ENCODE peak calls at places on chromosomes 6 and 20, in six cellular contexts. One of them, this sample, is unnamed.

GRCh38 chr6:5115168-5115567 is 30.0 kb downstream of the PPP1R3G start:
- DNase-seq in mucosa of descending colon: no peak
- DNase-seq in cardiac fibroblast: peak
- DNase-seq in PC-3: no peak
- DNase-seq in astrocyte of the spinal cord: peak
- DNase-seq in NB4: no peak
- DNase-seq in this sample: no peak

GRCh38 chr6:97440590-97441176 is 157.7 kb upstream of the MMS22L start:
- DNase-seq in astrocyte of the spinal cord: peak
- DNase-seq in PC-3: peak
- DNase-seq in cardiac fibroblast: peak
- DNase-seq in mucosa of descending colon: no peak
- DNase-seq in NB4: peak
- DNase-seq in this sample: peak

GRCh38 chr6:121435444-121436069 is at the start of gene GJA1:
- DNase-seq in cardiac fibroblast: peak
- DNase-seq in PC-3: peak
- DNase-seq in astrocyte of the spinal cord: peak
- DNase-seq in mucosa of descending colon: no peak
- DNase-seq in NB4: peak
- DNase-seq in this sample: peak

GRCh38 chr20:5168582-5169396 is 42.0 kb downstream of the CDS2 start:
- DNase-seq in PC-3: peak
- DNase-seq in NB4: peak
- DNase-seq in astrocyte of the spinal cord: peak
- DNase-seq in mucosa of descending colon: no peak
- DNase-seq in cardiac fibroblast: peak
- DNase-seq in this sample: no peak

GRCh38 chr6:113065606-113066005 is 718.5 kb downstream of the RFPL4B start:
- DNase-seq in astrocyte of the spinal cord: peak
- DNase-seq in NB4: no peak
- DNase-seq in mucosa of descending colon: no peak
- DNase-seq in PC-3: no peak
- DNase-seq in cardiac fibroblast: peak
- DNase-seq in this sample: peak

GRCh38 chr6:89310929-89311328 is 4.2 kb downstream of the GABRR2 start:
- DNase-seq in astrocyte of the spinal cord: peak
- DNase-seq in mucosa of descending colon: no peak
- DNase-seq in PC-3: peak
- DNase-seq in NB4: no peak
- DNase-seq in cardiac fibroblast: no peak
- DNase-seq in this sample: peak

GRCh38 chr6:27333642-27334040 is 21.6 kb upstream of the POM121L2 start:
- DNase-seq in cardiac fibroblast: no peak
- DNase-seq in PC-3: no peak
- DNase-seq in astrocyte of the spinal cord: peak
- DNase-seq in mucosa of descending colon: no peak
- DNase-seq in NB4: no peak
- DNase-seq in this sample: no peak

GRCh38 chr6:111764238-111765182 is 108.7 kb downstream of the FYN start:
- DNase-seq in PC-3: no peak
- DNase-seq in NB4: no peak
- DNase-seq in cardiac fibroblast: no peak
- DNase-seq in astrocyte of the spinal cord: peak
- DNase-seq in mucosa of descending colon: peak
- DNase-seq in this sample: no peak

GRCh38 chr20:10800288-10800687 is 126.5 kb upstream of the JAG1 start:
- DNase-seq in mucosa of descending colon: no peak
- DNase-seq in astrocyte of the spinal cord: no peak
- DNase-seq in cardiac fibroblast: no peak
- DNase-seq in NB4: no peak
- DNase-seq in PC-3: peak
- DNase-seq in this sample: no peak

GRCh38 chr6:55033021-55033546 is 141.2 kb upstream of the HCRTR2 start:
- DNase-seq in mucosa of descending colon: no peak
- DNase-seq in NB4: no peak
- DNase-seq in astrocyte of the spinal cord: no peak
- DNase-seq in PC-3: no peak
- DNase-seq in cardiac fibroblast: no peak
- DNase-seq in this sample: no peak

GRCh38 chr6:122154912-122155516 is 244.4 kb upstream of the HSF2 start:
- DNase-seq in astrocyte of the spinal cord: no peak
- DNase-seq in mucosa of descending colon: no peak
- DNase-seq in NB4: no peak
- DNase-seq in PC-3: no peak
- DNase-seq in cardiac fibroblast: no peak
- DNase-seq in this sample: no peak

GRCh38 chr20:33281550-33282146 is 1.4 kb upstream of the BPIFB1 start:
- DNase-seq in NB4: no peak
- DNase-seq in astrocyte of the spinal cord: no peak
- DNase-seq in mucosa of descending colon: no peak
- DNase-seq in cardiac fibroblast: no peak
- DNase-seq in PC-3: no peak
- DNase-seq in this sample: no peak

GRCh38 chr6:99613705-99614429 is 7.2 kb downstream of the PRDM13 start:
- DNase-seq in PC-3: no peak
- DNase-seq in cardiac fibroblast: no peak
- DNase-seq in astrocyte of the spinal cord: no peak
- DNase-seq in mucosa of descending colon: peak
- DNase-seq in NB4: peak
- DNase-seq in this sample: no peak

GRCh38 chr6:132414332-132414731 is 13.1 kb upstream of the MOXD1 start:
- DNase-seq in astrocyte of the spinal cord: no peak
- DNase-seq in NB4: no peak
- DNase-seq in cardiac fibroblast: no peak
- DNase-seq in mucosa of descending colon: no peak
- DNase-seq in PC-3: no peak
- DNase-seq in this sample: no peak

GRCh38 chr6:12266571-12266970 is 23.6 kb upstream of the EDN1 start:
- DNase-seq in astrocyte of the spinal cord: peak
- DNase-seq in PC-3: peak
- DNase-seq in mucosa of descending colon: no peak
- DNase-seq in cardiac fibroblast: peak
- DNase-seq in NB4: peak
- DNase-seq in this sample: no peak

GRCh38 chr20:309841-310644 is 12.7 kb downstream of the ZCCHC3 start:
- DNase-seq in cardiac fibroblast: peak
- DNase-seq in astrocyte of the spinal cord: peak
- DNase-seq in NB4: peak
- DNase-seq in mucosa of descending colon: peak
- DNase-seq in PC-3: no peak
- DNase-seq in this sample: peak

GRCh38 chr20:40110241-40110910 is 578.7 kb downstream of the MAFB start:
- DNase-seq in astrocyte of the spinal cord: no peak
- DNase-seq in cardiac fibroblast: no peak
- DNase-seq in mucosa of descending colon: no peak
- DNase-seq in PC-3: no peak
- DNase-seq in NB4: no peak
- DNase-seq in this sample: no peak

GRCh38 chr20:46348231-46348803 is 40.0 kb upstream of the CDH22 start:
- DNase-seq in PC-3: no peak
- DNase-seq in astrocyte of the spinal cord: peak
- DNase-seq in NB4: no peak
- DNase-seq in mucosa of descending colon: no peak
- DNase-seq in cardiac fibroblast: peak
- DNase-seq in this sample: no peak

GRCh38 chr6:617485-618100 is 39.3 kb downstream of the HUS1B start:
- DNase-seq in PC-3: peak
- DNase-seq in astrocyte of the spinal cord: no peak
- DNase-seq in NB4: peak
- DNase-seq in mucosa of descending colon: no peak
- DNase-seq in cardiac fibroblast: no peak
- DNase-seq in this sample: no peak

GRCh38 chr6:44627091-44627878 is 239.8 kb downstream of the CDC5L start:
- DNase-seq in mucosa of descending colon: peak
- DNase-seq in astrocyte of the spinal cord: no peak
- DNase-seq in PC-3: no peak
- DNase-seq in NB4: peak
- DNase-seq in cardiac fibroblast: no peak
- DNase-seq in this sample: no peak

GRCh38 chr6:101539510-101540245 is 146.2 kb downstream of the GRIK2 start:
- DNase-seq in mucosa of descending colon: no peak
- DNase-seq in NB4: no peak
- DNase-seq in astrocyte of the spinal cord: peak
- DNase-seq in cardiac fibroblast: peak
- DNase-seq in PC-3: peak
- DNase-seq in this sample: peak

GRCh38 chr20:49286689-49287551 is 9.1 kb upstream of the ZNFX1 start:
- DNase-seq in mucosa of descending colon: no peak
- DNase-seq in cardiac fibroblast: no peak
- DNase-seq in astrocyte of the spinal cord: no peak
- DNase-seq in PC-3: peak
- DNase-seq in NB4: peak
- DNase-seq in this sample: no peak

GRCh38 chr20:16542477-16542876 is 30.8 kb downstream of the KIF16B start:
- DNase-seq in astrocyte of the spinal cord: no peak
- DNase-seq in NB4: no peak
- DNase-seq in cardiac fibroblast: no peak
- DNase-seq in mucosa of descending colon: no peak
- DNase-seq in PC-3: no peak
- DNase-seq in this sample: no peak

GRCh38 chr6:138105880-138106664 is 1.1 kb downstream of the PERP start:
- DNase-seq in PC-3: peak
- DNase-seq in mucosa of descending colon: no peak
- DNase-seq in astrocyte of the spinal cord: peak
- DNase-seq in cardiac fibroblast: no peak
- DNase-seq in NB4: no peak
- DNase-seq in this sample: no peak

GRCh38 chr20:38979434-38979833 is 17.3 kb downstream of the DHX35 start:
- DNase-seq in PC-3: no peak
- DNase-seq in cardiac fibroblast: no peak
- DNase-seq in mucosa of descending colon: no peak
- DNase-seq in astrocyte of the spinal cord: no peak
- DNase-seq in NB4: no peak
- DNase-seq in this sample: no peak

GRCh38 chr6:109452181-109452580 is 3.4 kb downstream of the MICAL1 start:
- DNase-seq in cardiac fibroblast: no peak
- DNase-seq in NB4: no peak
- DNase-seq in PC-3: no peak
- DNase-seq in mucosa of descending colon: no peak
- DNase-seq in astrocyte of the spinal cord: no peak
- DNase-seq in this sample: no peak
- TF ChIP-seq CTCF in cardiac fibroblast: no peak
- TF ChIP-seq CTCF in NB4: no peak
- TF ChIP-seq CTCF in PC-3: no peak
- TF ChIP-seq CTCF in mucosa of descending colon: no peak
- TF ChIP-seq CTCF in astrocyte of the spinal cord: no peak
- TF ChIP-seq CTCF in this sample: no peak

DNA sequence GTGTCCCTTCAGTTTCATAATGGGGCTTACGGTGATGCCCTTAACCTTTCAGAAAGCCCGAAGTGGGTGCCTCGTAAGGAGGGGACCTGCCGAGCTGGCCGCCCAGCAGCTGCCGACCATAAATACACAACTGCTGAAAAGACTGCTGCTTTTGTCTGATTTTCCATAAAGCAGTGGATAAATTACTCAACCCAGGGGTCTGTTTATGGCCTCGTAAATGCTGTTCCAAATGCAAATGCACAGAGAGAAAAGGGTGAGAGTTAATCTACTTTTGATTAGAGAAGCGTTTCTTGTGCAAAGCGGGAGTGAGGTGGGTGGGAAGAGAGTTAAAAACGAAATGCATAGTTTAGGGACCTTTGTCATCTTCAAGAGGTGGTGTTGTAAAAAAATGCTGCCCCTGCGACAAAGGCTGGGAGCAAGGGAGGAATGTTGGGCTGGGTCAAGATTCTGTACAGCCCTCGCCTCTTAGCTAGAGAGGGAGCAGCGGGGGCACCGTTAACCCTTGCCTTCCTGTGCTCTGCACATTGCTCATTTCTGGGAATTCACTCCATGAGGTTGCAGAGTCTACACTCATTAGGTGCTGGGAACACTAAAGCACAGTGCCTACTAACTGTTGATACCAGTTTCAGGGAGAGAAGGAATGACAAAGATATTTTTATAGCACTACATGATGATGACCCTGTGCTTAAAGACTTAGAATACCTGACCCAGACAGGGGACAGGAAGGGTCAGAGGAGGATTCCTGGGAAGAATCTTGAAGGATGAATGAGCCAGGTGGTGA is 111.9 kb upstream of the MTHFD1L start:
- DNase-seq in cardiac fibroblast: no peak
- DNase-seq in PC-3: no peak
- DNase-seq in mucosa of descending colon: no peak
- DNase-seq in NB4: no peak
- DNase-seq in astrocyte of the spinal cord: no peak
- DNase-seq in this sample: no peak
- H3K4me3 ChIP-seq in cardiac fibroblast: no peak
- H3K4me3 ChIP-seq in PC-3: no peak
- H3K4me3 ChIP-seq in mucosa of descending colon: no peak
- H3K4me3 ChIP-seq in NB4: no peak
- H3K4me3 ChIP-seq in astrocyte of the spinal cord: no peak
- H3K4me3 ChIP-seq in this sample: no peak

GRCh38 chr6:25219581-25220249 is 59.5 kb upstream of the CARMIL1 start:
- DNase-seq in astrocyte of the spinal cord: no peak
- DNase-seq in mucosa of descending colon: no peak
- DNase-seq in NB4: no peak
- DNase-seq in cardiac fibroblast: no peak
- DNase-seq in PC-3: no peak
- DNase-seq in this sample: no peak

GRCh38 chr6:25222006-25222715 is 57.0 kb upstream of the CARMIL1 start:
- DNase-seq in astrocyte of the spinal cord: no peak
- DNase-seq in cardiac fibroblast: no peak
- DNase-seq in NB4: no peak
- DNase-seq in mucosa of descending colon: no peak
- DNase-seq in PC-3: no peak
- DNase-seq in this sample: no peak

GRCh38 chr6:25224237-25224636 is 54.9 kb upstream of the CARMIL1 start:
- DNase-seq in mucosa of descending colon: no peak
- DNase-seq in astrocyte of the spinal cord: no peak
- DNase-seq in PC-3: no peak
- DNase-seq in NB4: no peak
- DNase-seq in cardiac fibroblast: no peak
- DNase-seq in this sample: no peak

GRCh38 chr6:25220853-25221252 is 58.3 kb upstream of the CARMIL1 start:
- DNase-seq in PC-3: no peak
- DNase-seq in cardiac fibroblast: no peak
- DNase-seq in mucosa of descending colon: no peak
- DNase-seq in astrocyte of the spinal cord: no peak
- DNase-seq in NB4: no peak
- DNase-seq in this sample: no peak

GRCh38 chr6:25223421-25224052 is 55.6 kb upstream of the CARMIL1 start:
- DNase-seq in mucosa of descending colon: no peak
- DNase-seq in NB4: peak
- DNase-seq in astrocyte of the spinal cord: peak
- DNase-seq in PC-3: peak
- DNase-seq in cardiac fibroblast: peak
- DNase-seq in this sample: no peak
- TF ChIP-seq CTCF in mucosa of descending colon: peak
- TF ChIP-seq CTCF in NB4: peak
- TF ChIP-seq CTCF in astrocyte of the spinal cord: peak
- TF ChIP-seq CTCF in PC-3: peak
- TF ChIP-seq CTCF in cardiac fibroblast: peak
- TF ChIP-seq CTCF in this sample: peak

DNA sequence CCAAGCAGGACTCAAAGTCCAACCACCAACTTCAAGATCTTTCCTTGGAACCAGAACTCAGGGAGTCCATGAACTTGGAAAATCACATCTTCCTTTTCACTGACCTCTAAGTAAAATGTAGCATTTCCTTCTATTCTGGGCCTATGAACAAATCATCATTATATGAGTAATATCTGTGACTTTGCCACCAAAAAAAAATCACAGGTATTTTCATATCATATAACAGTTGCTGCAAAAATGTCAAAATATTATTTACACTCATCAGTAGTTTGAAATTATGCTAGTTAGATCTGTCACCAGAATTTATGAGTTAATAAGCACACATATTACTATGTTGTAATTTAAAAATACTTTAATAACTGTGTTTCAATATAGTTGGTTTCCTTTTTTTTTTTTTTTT is 27.3 kb upstream of the TLDC2 start:
- DNase-seq in mucosa of descending colon: no peak
- DNase-seq in cardiac fibroblast: no peak
- DNase-seq in astrocyte of the spinal cord: no peak
- DNase-seq in NB4: no peak
- DNase-seq in PC-3: no peak
- DNase-seq in this sample: no peak
- H3K4me3 ChIP-seq in mucosa of descending colon: no peak
- H3K4me3 ChIP-seq in cardiac fibroblast: no peak
- H3K4me3 ChIP-seq in astrocyte of the spinal cord: no peak
- H3K4me3 ChIP-seq in NB4: no peak
- H3K4me3 ChIP-seq in PC-3: no peak
- H3K4me3 ChIP-seq in this sample: no peak

This sample was measured in retinal pigment epithelial cell.